ENCODE peak calls at places on chromosome 20, in four cellular contexts. E is ACHN; T is substantia nigra; U is CD8-positive, alpha-beta T cell. A is an unnamed sample.

GRCh38 chr20:35909176-35909575 is 45.1 kb downstream of the SCAND1 start:
- DNase-seq in E (no peak), T (no peak), U (no peak), A (no peak)

GRCh38 chr20:40717343-40717865 is 28.4 kb upstream of the MAFB start:
- DNase-seq in E (no peak), T (no peak), U (no peak), A (no peak)

GRCh38 chr20:53159144-53159543 is 187.0 kb downstream of the TSHZ2 start:
- DNase-seq in E (no peak), T (no peak), U (no peak), A (no peak)

GRCh38 chr20:805713-806112 is 27.8 kb upstream of the FAM110A start:
- DNase-seq in E (peak; percentile 12), T (no peak), U (no peak), A (no peak)

GRCh38 chr20:37398750-37399621 is 53.0 kb downstream of the SRC start:
- DNase-seq in E (no peak), T (no peak), U (no peak), A (no peak)

GRCh38 chr20:40637176-40637575 is 51.9 kb downstream of the MAFB start:
- DNase-seq in E (no peak), T (no peak), U (no peak), A (no peak)

GRCh38 chr20:54123587-54124180 is 50.1 kb downstream of the CYP24A1 start:
- DNase-seq in E (peak; percentile 75), T (no peak), U (no peak), A (no peak)

GRCh38 chr20:39661833-39662232 is 699.7 kb downstream of the DHX35 start:
- DNase-seq in E (peak; percentile 9), T (no peak), U (no peak), A (no peak)

GRCh38 chr20:16175322-16175721 is 397.9 kb downstream of the KIF16B start:
- DNase-seq in E (no peak), T (no peak), U (no peak), A (no peak)

GRCh38 chr20:49431345-49431744 is 51.1 kb downstream of the KCNB1 start:
- DNase-seq in E (no peak), T (no peak), U (no peak), A (no peak)

GRCh38 chr20:11401988-11402387 is 515.7 kb upstream of the BTBD3 start:
- DNase-seq in E (peak; percentile 30), T (no peak), U (no peak), A (no peak)

GRCh38 chr20:63895886-63896135 is 885 bp downstream of the DNAJC5 start:
- DNase-seq in E (peak; percentile 18), T (no peak), U (no peak), A (peak; percentile 50)

GRCh38 chr20:44832724-44833123 is 22.4 kb upstream of the RIMS4 start:
- DNase-seq in E (no peak), T (no peak), U (no peak), A (no peak)

GRCh38 chr20:18323705-18324104 is 35.4 kb downstream of the ZNF133 start:
- DNase-seq in E (no peak), T (no peak), U (no peak), A (no peak)

GRCh38 chr20:3686867-3687321 is 5.1 kb upstream of the ADAM33 start:
- DNase-seq in E (peak; percentile 58), T (no peak), U (no peak), A (no peak)

GRCh38 chr20:60403105-60403741 is 445.0 kb downstream of the CDH26 start:
- DNase-seq in E (no peak), T (no peak), U (no peak), A (no peak)

GRCh38 chr20:47785321-47785899 is at the start of gene SULF2:
- DNase-seq in E (peak; percentile 14), T (no peak), U (no peak), A (no peak)

GRCh38 chr20:56003111-56003800 is 2.1 kb downstream of the CBLN4 start:
- DNase-seq in E (no peak), T (no peak), U (no peak), A (no peak)

GRCh38 chr20:63626424-63627128 is at the start of gene GMEB2:
- DNase-seq in E (no peak), T (peak; percentile 67), U (no peak), A (no peak)

GRCh38 chr20:57999465-58000111 is 228.9 kb downstream of the ANKRD60 start:
- DNase-seq in E (no peak), T (no peak), U (no peak), A (no peak)

GRCh38 chr20:46361386-46361785 is 45.0 kb downstream of the ELMO2 start:
- DNase-seq in E (no peak), T (no peak), U (no peak), A (peak; percentile 66)

GRCh38 chr20:46458891-46459750 is 52.7 kb upstream of the ELMO2 start:
- DNase-seq in E (no peak), T (peak; percentile 23), U (no peak), A (no peak)

GRCh38 chr20:31901615-31902014 is 31.2 kb downstream of the TTLL9 start:
- DNase-seq in E (no peak), T (no peak), U (no peak), A (no peak)

GRCh38 chr20:58130574-58130973 is 97.9 kb downstream of the ANKRD60 start:
- DNase-seq in E (no peak), T (no peak), U (no peak), A (no peak)

GRCh38 chr20:13571662-13572061 is 67.1 kb downstream of the TASP1 start:
- DNase-seq in E (no peak), T (no peak), U (no peak), A (no peak)

GRCh38 chr20:45945678-45946148 is 11.2 kb downstream of the PCIF1 start:
- DNase-seq in E (no peak), T (no peak), U (no peak), A (no peak)

GRCh38 chr20:64083380-64084208 is 604 bp downstream of the LKAAEAR1 start:
- DNase-seq in E (peak; percentile 81), T (peak; percentile 43), U (peak; percentile 57), A (peak; percentile 64)

GRCh38 chr20:23115823-23116222 is 29.7 kb upstream of the CD93 start:
- DNase-seq in E (no peak), T (no peak), U (no peak), A (no peak)